ENCODE peak calls at places on chromosomes 11 and 22, in six cellular contexts. One of them, this sample, is unnamed.

GRCh38 chr11:17979770-17980371 is 33.0 kb downstream of the SERGEF start:
- DNase-seq in colonic mucosa: peak; percentile 23
- DNase-seq in heart left ventricle: no peak
- DNase-seq in gastrocnemius medialis: no peak
- DNase-seq in cardiac muscle cell: peak; percentile 22
- DNase-seq in ovary: no peak
- DNase-seq in this sample: no peak

GRCh38 chr22:20963201-20964052 is 3.6 kb upstream of the AIFM3 start:
- DNase-seq in ovary: no peak
- DNase-seq in cardiac muscle cell: no peak
- DNase-seq in colonic mucosa: no peak
- DNase-seq in heart left ventricle: no peak
- DNase-seq in gastrocnemius medialis: no peak
- DNase-seq in this sample: no peak

GRCh38 chr11:57406337-57406904 is 16.0 kb upstream of the PRG2 start:
- DNase-seq in cardiac muscle cell: no peak
- DNase-seq in gastrocnemius medialis: no peak
- DNase-seq in colonic mucosa: no peak
- DNase-seq in heart left ventricle: peak; percentile 36
- DNase-seq in ovary: no peak
- DNase-seq in this sample: no peak

GRCh38 chr11:109033627-109034340 is 368.9 kb downstream of the DDX10 start:
- DNase-seq in ovary: no peak
- DNase-seq in cardiac muscle cell: peak; percentile 96
- DNase-seq in colonic mucosa: no peak
- DNase-seq in gastrocnemius medialis: no peak
- DNase-seq in heart left ventricle: no peak
- DNase-seq in this sample: no peak

GRCh38 chr11:130211781-130212401 is 52.3 kb downstream of the ST14 start:
- DNase-seq in colonic mucosa: peak; percentile 18
- DNase-seq in ovary: peak; percentile 30
- DNase-seq in heart left ventricle: peak; percentile 4
- DNase-seq in cardiac muscle cell: no peak
- DNase-seq in gastrocnemius medialis: no peak
- DNase-seq in this sample: no peak

GRCh38 chr11:6404341-6405038 is 14.2 kb downstream of the SMPD1 start:
- DNase-seq in gastrocnemius medialis: no peak
- DNase-seq in cardiac muscle cell: no peak
- DNase-seq in heart left ventricle: no peak
- DNase-seq in colonic mucosa: no peak
- DNase-seq in ovary: no peak
- DNase-seq in this sample: no peak

GRCh38 chr11:9047986-9048522 is 43.3 kb downstream of the SCUBE2 start:
- DNase-seq in ovary: no peak
- DNase-seq in colonic mucosa: no peak
- DNase-seq in gastrocnemius medialis: no peak
- DNase-seq in heart left ventricle: peak; percentile 30
- DNase-seq in cardiac muscle cell: peak; percentile 77
- DNase-seq in this sample: no peak

GRCh38 chr11:73907191-73907590 is 30.4 kb downstream of the PAAF1 start:
- DNase-seq in gastrocnemius medialis: no peak
- DNase-seq in cardiac muscle cell: peak; percentile 21
- DNase-seq in heart left ventricle: peak; percentile 9
- DNase-seq in ovary: no peak
- DNase-seq in colonic mucosa: no peak
- DNase-seq in this sample: no peak

GRCh38 chr11:65900125-65900898 is at the start of gene FOSL1:
- DNase-seq in gastrocnemius medialis: peak; percentile 71
- DNase-seq in ovary: peak; percentile 80
- DNase-seq in heart left ventricle: peak; percentile 86
- DNase-seq in colonic mucosa: peak; percentile 96
- DNase-seq in cardiac muscle cell: peak; percentile 96
- DNase-seq in this sample: peak; percentile 85

GRCh38 chr11:12077535-12078280 is 32.7 kb upstream of the MICAL2 start:
- DNase-seq in cardiac muscle cell: no peak
- DNase-seq in colonic mucosa: no peak
- DNase-seq in gastrocnemius medialis: no peak
- DNase-seq in ovary: no peak
- DNase-seq in heart left ventricle: no peak
- DNase-seq in this sample: no peak

GRCh38 chr22:20011993-20012740 is 4.5 kb downstream of the ARVCF start:
- DNase-seq in colonic mucosa: no peak
- DNase-seq in cardiac muscle cell: no peak
- DNase-seq in ovary: no peak
- DNase-seq in gastrocnemius medialis: no peak
- DNase-seq in heart left ventricle: no peak
- DNase-seq in this sample: no peak

GRCh38 chr22:20108757-20109230 is 7.1 kb upstream of the RANBP1 start:
- DNase-seq in gastrocnemius medialis: no peak
- DNase-seq in ovary: no peak
- DNase-seq in heart left ventricle: no peak
- DNase-seq in cardiac muscle cell: no peak
- DNase-seq in colonic mucosa: no peak
- DNase-seq in this sample: no peak

GRCh38 chr22:35792501-35792900 is 74.8 kb downstream of the APOL5 start:
- DNase-seq in ovary: no peak
- DNase-seq in gastrocnemius medialis: no peak
- DNase-seq in heart left ventricle: no peak
- DNase-seq in cardiac muscle cell: no peak
- DNase-seq in colonic mucosa: no peak
- DNase-seq in this sample: no peak

GRCh38 chr11:63239254-63239653 is 4.1 kb downstream of the SLC22A25 start:
- DNase-seq in ovary: no peak
- DNase-seq in colonic mucosa: no peak
- DNase-seq in gastrocnemius medialis: no peak
- DNase-seq in cardiac muscle cell: no peak
- DNase-seq in heart left ventricle: no peak
- DNase-seq in this sample: no peak

GRCh38 chr22:46053563-46054090 is 76.7 kb upstream of the WNT7B start:
- DNase-seq in heart left ventricle: peak; percentile 83
- DNase-seq in ovary: peak; percentile 87
- DNase-seq in colonic mucosa: peak; percentile 89
- DNase-seq in gastrocnemius medialis: no peak
- DNase-seq in cardiac muscle cell: peak; percentile 74
- DNase-seq in this sample: peak; percentile 81

GRCh38 chr11:112539741-112540140 is 279.1 kb upstream of the PLET1 start:
- DNase-seq in ovary: no peak
- DNase-seq in cardiac muscle cell: no peak
- DNase-seq in gastrocnemius medialis: no peak
- DNase-seq in colonic mucosa: no peak
- DNase-seq in heart left ventricle: no peak
- DNase-seq in this sample: no peak

GRCh38 chr11:112539165-112539564 is 278.5 kb upstream of the PLET1 start:
- DNase-seq in gastrocnemius medialis: no peak
- DNase-seq in ovary: no peak
- DNase-seq in colonic mucosa: no peak
- DNase-seq in heart left ventricle: no peak
- DNase-seq in cardiac muscle cell: no peak
- DNase-seq in this sample: no peak

GRCh38 chr11:112538529-112538928 is 277.9 kb upstream of the PLET1 start:
- DNase-seq in heart left ventricle: no peak
- DNase-seq in cardiac muscle cell: no peak
- DNase-seq in gastrocnemius medialis: no peak
- DNase-seq in colonic mucosa: no peak
- DNase-seq in ovary: no peak
- DNase-seq in this sample: no peak

GRCh38 chr11:112540261-112540660 is 279.6 kb upstream of the PLET1 start:
- DNase-seq in colonic mucosa: no peak
- DNase-seq in ovary: no peak
- DNase-seq in heart left ventricle: no peak
- DNase-seq in gastrocnemius medialis: no peak
- DNase-seq in cardiac muscle cell: no peak
- DNase-seq in this sample: no peak

GRCh38 chr11:112537846-112538330 is 277.2 kb upstream of the PLET1 start:
- DNase-seq in colonic mucosa: no peak
- DNase-seq in heart left ventricle: no peak
- DNase-seq in ovary: no peak
- DNase-seq in gastrocnemius medialis: no peak
- DNase-seq in cardiac muscle cell: peak; percentile 8
- DNase-seq in this sample: no peak
- H3K27ac ChIP-seq in colonic mucosa: no peak overlapping the region
- H3K27ac ChIP-seq in heart left ventricle: no peak overlapping the region
- H3K27ac ChIP-seq in ovary: no peak overlapping the region
- H3K27ac ChIP-seq in gastrocnemius medialis: no peak overlapping the region
- H3K27ac ChIP-seq in cardiac muscle cell: no peak overlapping the region
- H3K27ac ChIP-seq in this sample: no peak overlapping the region

GRCh38 chr22:48954781-48955311 is 872.8 kb downstream of the BRD1 start:
- DNase-seq in ovary: no peak
- DNase-seq in colonic mucosa: no peak
- DNase-seq in gastrocnemius medialis: no peak
- DNase-seq in cardiac muscle cell: no peak
- DNase-seq in heart left ventricle: no peak
- DNase-seq in this sample: no peak
- H3K9me3 ChIP-seq in ovary: no peaks in the 10 kb centered on the region
- H3K9me3 ChIP-seq in colonic mucosa: no peaks in the 10 kb centered on the region
- H3K9me3 ChIP-seq in gastrocnemius medialis: no peaks in the 10 kb centered on the region
- H3K9me3 ChIP-seq in cardiac muscle cell: no peaks in the 10 kb centered on the region
- H3K9me3 ChIP-seq in heart left ventricle: no peaks in the 10 kb centered on the region
- H3K9me3 ChIP-seq in this sample: no peaks in the 10 kb centered on the region

GRCh38 chr11:69909561-69910518 is 90.6 kb upstream of the FGF3 start:
- DNase-seq in heart left ventricle: no peak
- DNase-seq in gastrocnemius medialis: no peak
- DNase-seq in colonic mucosa: no peak
- DNase-seq in ovary: peak; percentile 35
- DNase-seq in cardiac muscle cell: no peak
- DNase-seq in this sample: no peak
- TF ChIP-seq CTCF in heart left ventricle: peak; percentile 51
- TF ChIP-seq CTCF in gastrocnemius medialis: peak; percentile 53
- TF ChIP-seq CTCF in colonic mucosa: peak; percentile 47
- TF ChIP-seq CTCF in ovary: no peak
- TF ChIP-seq CTCF in cardiac muscle cell: peak; percentile 66
- TF ChIP-seq CTCF in this sample: no peak

GRCh38 chr11:1484061-1484671 is 2.4 kb downstream of the MOB2 start:
- DNase-seq in gastrocnemius medialis: no peak
- DNase-seq in cardiac muscle cell: no peak
- DNase-seq in ovary: peak; percentile 33
- DNase-seq in colonic mucosa: no peak
- DNase-seq in heart left ventricle: no peak
- DNase-seq in this sample: peak; percentile 48
- H3K27ac ChIP-seq in gastrocnemius medialis: peak overlapping the region; percentile 58
- H3K27ac ChIP-seq in cardiac muscle cell: no peak overlapping the region
- H3K27ac ChIP-seq in ovary: no peak overlapping the region
- H3K27ac ChIP-seq in colonic mucosa: no peak overlapping the region
- H3K27ac ChIP-seq in heart left ventricle: peak overlapping the region; percentile 12
- H3K27ac ChIP-seq in this sample: no peak overlapping the region

GRCh38 chr22:43910178-43910695 is 13.4 kb upstream of the PNPLA3 start:
- DNase-seq in colonic mucosa: no peak
- DNase-seq in cardiac muscle cell: no peak
- DNase-seq in heart left ventricle: no peak
- DNase-seq in gastrocnemius medialis: no peak
- DNase-seq in ovary: no peak
- DNase-seq in this sample: no peak
- H3K9me3 ChIP-seq in colonic mucosa: no peaks in the 10 kb centered on the region
- H3K9me3 ChIP-seq in cardiac muscle cell: no peaks in the 10 kb centered on the region
- H3K9me3 ChIP-seq in heart left ventricle: no peaks in the 10 kb centered on the region
- H3K9me3 ChIP-seq in gastrocnemius medialis: no peaks in the 10 kb centered on the region
- H3K9me3 ChIP-seq in ovary: no peaks in the 10 kb centered on the region
- H3K9me3 ChIP-seq in this sample: no peaks in the 10 kb centered on the region

GRCh38 chr22:27919943-27920755 is 1.1 kb upstream of the PITPNB start:
- DNase-seq in ovary: no peak
- DNase-seq in gastrocnemius medialis: peak; percentile 13
- DNase-seq in cardiac muscle cell: peak; percentile 81
- DNase-seq in colonic mucosa: peak; percentile 36
- DNase-seq in heart left ventricle: peak; percentile 48
- DNase-seq in this sample: no peak
- TF ChIP-seq CTCF in ovary: no peak
- TF ChIP-seq CTCF in gastrocnemius medialis: peak; percentile 27
- TF ChIP-seq CTCF in cardiac muscle cell: peak; percentile 12
- TF ChIP-seq CTCF in colonic mucosa: no peak
- TF ChIP-seq CTCF in heart left ventricle: no peak
- TF ChIP-seq CTCF in this sample: no peak

GRCh38 chr22:43136255-43136654 is 6.9 kb downstream of the MCAT start:
- DNase-seq in heart left ventricle: peak; percentile 40
- DNase-seq in gastrocnemius medialis: no peak
- DNase-seq in ovary: no peak
- DNase-seq in cardiac muscle cell: peak; percentile 57
- DNase-seq in colonic mucosa: no peak
- DNase-seq in this sample: no peak
- H3K27ac ChIP-seq in heart left ventricle: peak overlapping the region; percentile 22
- H3K27ac ChIP-seq in gastrocnemius medialis: no peak overlapping the region
- H3K27ac ChIP-seq in ovary: no peak overlapping the region
- H3K27ac ChIP-seq in cardiac muscle cell: peak overlapping the region; percentile 49
- H3K27ac ChIP-seq in colonic mucosa: no peak overlapping the region
- H3K27ac ChIP-seq in this sample: no peak overlapping the region

GRCh38 chr11:44364596-44364995 is 54.7 kb upstream of the ALX4 start:
- DNase-seq in ovary: no peak
- DNase-seq in colonic mucosa: no peak
- DNase-seq in heart left ventricle: no peak
- DNase-seq in gastrocnemius medialis: no peak
- DNase-seq in cardiac muscle cell: no peak
- DNase-seq in this sample: no peak
- H3K9me3 ChIP-seq in ovary: no peaks in the 10 kb centered on the region
- H3K9me3 ChIP-seq in colonic mucosa: no peaks in the 10 kb centered on the region
- H3K9me3 ChIP-seq in heart left ventricle: peaks cover 8% of the 10 kb centered on the region
- H3K9me3 ChIP-seq in gastrocnemius medialis: no peaks in the 10 kb centered on the region
- H3K9me3 ChIP-seq in cardiac muscle cell: no peaks in the 10 kb centered on the region
- H3K9me3 ChIP-seq in this sample: no peaks in the 10 kb centered on the region

DNA sequence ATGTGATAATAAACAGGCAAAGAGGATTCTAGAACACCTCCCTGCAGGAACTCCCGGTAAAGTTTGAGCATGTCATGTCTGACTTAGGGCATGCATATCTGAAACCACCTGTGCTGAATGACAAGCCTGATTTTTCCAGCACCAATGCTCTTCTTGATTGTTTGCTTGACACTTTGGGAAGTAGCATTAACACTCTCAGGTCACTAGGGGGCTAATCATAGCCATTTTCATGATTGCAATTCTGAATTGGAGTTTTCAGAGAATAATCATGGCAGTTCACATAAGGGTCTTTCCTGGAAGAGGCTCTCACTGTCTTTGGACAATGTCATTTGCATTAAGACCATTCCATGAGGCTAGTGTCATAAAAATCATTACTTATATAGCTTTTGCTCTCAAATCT is 234.4 kb upstream of the MTNR1B start:
- DNase-seq in colonic mucosa: no peak
- DNase-seq in gastrocnemius medialis: no peak
- DNase-seq in heart left ventricle: no peak
- DNase-seq in ovary: no peak
- DNase-seq in cardiac muscle cell: peak; percentile 9
- DNase-seq in this sample: no peak
- TF ChIP-seq CTCF in colonic mucosa: no peak
- TF ChIP-seq CTCF in gastrocnemius medialis: no peak
- TF ChIP-seq CTCF in heart left ventricle: peak; percentile 11
- TF ChIP-seq CTCF in ovary: no peak
- TF ChIP-seq CTCF in cardiac muscle cell: peak; percentile 49
- TF ChIP-seq CTCF in this sample: no peak

This sample was measured in pancreas.